ENCODE peak calls at places on chromosome 5, in six cellular contexts. E is dorsolateral prefrontal cortex, T is heart right ventricle, C is tibial artery, D is GM23248, A is body of pancreas. Q is an unnamed sample.

GRCh38 chr5:63262191-63262981 is 683.8 kb downstream of the LRRC70 start:
- DNase-seq in E (no peak), T (no peak), C (no peak), D (peak; percentile 73), A (no peak), Q (no peak)

GRCh38 chr5:168076561-168076991 is 214.9 kb upstream of the WWC1 start:
- DNase-seq in E (no peak), T (peak; percentile 28), C (no peak), D (peak; percentile 70), A (no peak), Q (no peak)

GRCh38 chr5:150058480-150059126 is 27.8 kb downstream of the CSF1R start:
- DNase-seq in E (no peak), T (peak; percentile 40), C (peak; percentile 60), D (peak; percentile 92), A (no peak), Q (no peak)

GRCh38 chr5:37836173-37837100 is 3.4 kb downstream of the GDNF start:
- DNase-seq in E (no peak), T (no peak), C (no peak), D (peak; percentile 78), A (no peak), Q (no peak)

GRCh38 chr5:173954671-173955605 is 34.0 kb upstream of the C5orf47 start:
- DNase-seq in E (no peak), T (peak; percentile 21), C (no peak), D (peak; percentile 56), A (peak; percentile 61), Q (no peak)

GRCh38 chr5:147686421-147686820 is 96.1 kb downstream of the JAKMIP2 start:
- DNase-seq in E (no peak), T (no peak), C (no peak), D (no peak), A (no peak), Q (no peak)

GRCh38 chr5:113042491-113043243 is 66.1 kb downstream of the DCP2 start:
- DNase-seq in E (no peak), T (no peak), C (no peak), D (no peak), A (no peak), Q (no peak)

GRCh38 chr5:42564689-42565356 is 141.6 kb downstream of the GHR start:
- DNase-seq in E (no peak), T (no peak), C (no peak), D (no peak), A (no peak), Q (no peak)

GRCh38 chr5:98905857-98906688 is 22.7 kb downstream of the CHD1 start:
- DNase-seq in E (no peak), T (no peak), C (no peak), D (peak; percentile 57), A (no peak), Q (no peak)

GRCh38 chr5:141849371-141850182 is 28.6 kb downstream of the PCDH1 start:
- DNase-seq in E (peak; percentile 85), T (peak; percentile 93), C (peak; percentile 78), D (peak; percentile 87), A (peak; percentile 97), Q (peak; percentile 30)

GRCh38 chr5:56587381-56588124 is 227.8 kb upstream of the MAP3K1 start:
- DNase-seq in E (no peak), T (no peak), C (no peak), D (no peak), A (no peak), Q (no peak)

GRCh38 chr5:39370555-39371366 is 6.5 kb upstream of the C9 start:
- DNase-seq in E (no peak), T (no peak), C (no peak), D (peak; percentile 46), A (peak; percentile 42), Q (no peak)

GRCh38 chr5:147737921-147738320 is 44.6 kb downstream of the JAKMIP2 start:
- DNase-seq in E (no peak), T (no peak), C (no peak), D (no peak), A (no peak), Q (no peak)

GRCh38 chr5:76384705-76385104 is 18.4 kb upstream of the IQGAP2 start:
- DNase-seq in E (no peak), T (no peak), C (no peak), D (no peak), A (no peak), Q (no peak)

GRCh38 chr5:100900142-100900795 is 2.8 kb downstream of the ST8SIA4 start:
- DNase-seq in E (no peak), T (peak; percentile 40), C (peak; percentile 37), D (peak; percentile 39), A (no peak), Q (peak; percentile 68)

GRCh38 chr5:3373391-3373790 is 222.2 kb upstream of the IRX1 start:
- DNase-seq in E (no peak), T (no peak), C (no peak), D (no peak), A (no peak), Q (no peak)

GRCh38 chr5:61407706-61408105 is 75.6 kb downstream of the ZSWIM6 start:
- DNase-seq in E (no peak), T (no peak), C (no peak), D (no peak), A (no peak), Q (no peak)

GRCh38 chr5:61402970-61403369 is 70.9 kb downstream of the ZSWIM6 start:
- DNase-seq in E (no peak), T (no peak), C (no peak), D (no peak), A (no peak), Q (no peak)

GRCh38 chr5:61409568-61409967 is 77.5 kb downstream of the ZSWIM6 start:
- DNase-seq in E (no peak), T (no peak), C (no peak), D (peak; percentile 91), A (no peak), Q (no peak)

GRCh38 chr5:61412344-61412743 is 80.3 kb downstream of the ZSWIM6 start:
- DNase-seq in E (no peak), T (no peak), C (no peak), D (no peak), A (no peak), Q (no peak)

DNA sequence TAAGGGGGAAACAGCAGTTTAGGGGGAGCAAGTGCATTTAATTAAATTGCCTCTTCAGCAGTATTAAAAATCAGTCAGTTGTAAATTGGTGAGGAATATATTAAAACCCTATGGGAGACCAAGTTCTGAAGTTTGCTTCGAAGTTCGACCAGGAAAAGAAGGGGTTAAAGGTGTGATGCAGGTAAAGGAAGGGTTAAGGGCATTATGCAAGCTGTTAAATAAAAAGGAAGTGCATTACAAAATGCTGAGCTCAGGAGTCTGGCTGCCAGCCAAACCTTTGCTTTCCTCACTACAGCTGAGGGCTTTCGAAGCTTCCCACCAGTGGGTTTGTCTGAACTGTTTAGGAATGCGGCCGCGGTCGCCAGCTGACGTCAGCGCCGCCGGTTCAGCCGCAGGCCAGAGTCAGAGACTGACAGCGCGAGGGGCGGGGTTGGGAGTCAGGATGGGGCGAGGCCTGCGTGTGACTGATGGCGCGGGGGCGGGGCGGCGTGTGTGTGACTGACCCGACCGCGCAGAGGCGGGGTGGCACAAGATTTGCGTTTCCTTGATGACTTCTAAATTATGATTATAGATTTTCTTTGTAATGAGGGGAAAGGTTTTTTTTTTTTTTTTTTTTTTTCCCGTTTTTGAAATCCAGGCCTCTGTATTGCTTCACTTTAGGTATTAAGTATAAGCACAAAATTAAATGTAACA is 76.6 kb downstream of the ZSWIM6 start:
- DNase-seq in E (peak; percentile 98), T (peak; percentile 99), C (peak; percentile 99), D (peak; percentile 100), A (peak; percentile 99), Q (peak; percentile 100)
- H3K27ac ChIP-seq in E (peak overlapping the region; percentile 48), T (peak overlapping the region; percentile 48), C (peak overlapping the region; percentile 40), D (peak overlapping the region; percentile 95), A (peak overlapping the region; percentile 50), Q (peak overlapping the region; percentile 26)

GRCh38 chr5:159104759-159105317 is 5.1 kb upstream of the EBF1 start:
- DNase-seq in E (no peak), T (no peak), C (no peak), D (no peak), A (no peak), Q (no peak)
- H3K27me3 ChIP-seq in E (peaks cover 61% of the 10 kb centered on the region), T (peaks cover 26% of the 10 kb centered on the region), C (no peaks in the 10 kb centered on the region), D (no peaks in the 10 kb centered on the region), A (no peaks in the 10 kb centered on the region), Q (no peaks in the 10 kb centered on the region)

GRCh38 chr5:151699071-151699901 is 12.6 kb upstream of the SPARC start:
- DNase-seq in E (no peak), T (peak; percentile 77), C (peak; percentile 66), D (peak; percentile 98), A (peak; percentile 29), Q (peak; percentile 37)

GRCh38 chr5:151706906-151707305 is 20.2 kb upstream of the SPARC start:
- DNase-seq in E (no peak), T (no peak), C (no peak), D (peak; percentile 72), A (no peak), Q (no peak)

GRCh38 chr5:151703780-151704179 is 17.1 kb upstream of the SPARC start:
- DNase-seq in E (no peak), T (no peak), C (no peak), D (no peak), A (no peak), Q (no peak)

GRCh38 chr5:151700816-151701215 is 14.1 kb upstream of the SPARC start:
- DNase-seq in E (no peak), T (no peak), C (no peak), D (peak; percentile 5), A (no peak), Q (no peak)

GRCh38 chr5:151703227-151703626 is 16.5 kb upstream of the SPARC start:
- DNase-seq in E (no peak), T (no peak), C (no peak), D (no peak), A (no peak), Q (no peak)
- H3K4me3 ChIP-seq in E (no peak overlapping the region), T (no peak overlapping the region), C (no peak overlapping the region), D (no peak overlapping the region), A (no peak overlapping the region), Q (no peak overlapping the region)

GRCh38 chr5:67266654-67267350 is 70.2 kb upstream of the CD180 start:
- DNase-seq in E (no peak), T (no peak), C (no peak), D (no peak), A (no peak), Q (no peak)
- H3K27ac ChIP-seq in E (peak overlapping the region; percentile 97), T (peak overlapping the region; percentile 78), C (peak overlapping the region; percentile 89), D (no peak overlapping the region), A (peak overlapping the region; percentile 93), Q (peak overlapping the region; percentile 93)

GRCh38 chr5:77629553-77630245 is 8.8 kb downstream of the OTP start:
- DNase-seq in E (no peak), T (no peak), C (no peak), D (peak; percentile 22), A (peak; percentile 10), Q (no peak)
- H3K27me3 ChIP-seq in E (peaks cover 96% of the 10 kb centered on the region), T (peaks cover 100% of the 10 kb centered on the region), C (peaks cover 86% of the 10 kb centered on the region), D (peaks cover 90% of the 10 kb centered on the region), A (peaks cover 7% of the 10 kb centered on the region), Q (peaks cover 50% of the 10 kb centered on the region)